ENCODE peak calls at places on chromosomes 6 and 20, in seven cellular contexts. A, I, T, N, R, S and C are unnamed samples.
A peak's percentile ranks its signal among the peaks of the same experiment; 100 is the strongest.

GRCh38 chr6:45703041-45703739 is 312.5 kb downstream of the CLIC5 start:
- DNase-seq in A (no peak), I (no peak), N (peak; percentile 78), R (no peak), S (no peak), T (peak; percentile 38), C (peak; percentile 36)

GRCh38 chr20:63351811-63352591 is 9.1 kb downstream of the CHRNA4 start:
- DNase-seq in T (no peak), N (no peak), I (no peak), R (no peak), S (no peak), A (no peak), C (no peak)

GRCh38 chr6:90347411-90347841 is 50.8 kb upstream of the BACH2 start:
- DNase-seq in T (no peak), N (no peak), I (no peak), A (no peak), R (no peak), S (no peak), C (no peak)

GRCh38 chr20:34891166-34892062 is 15.0 kb downstream of the ACSS2 start:
- DNase-seq in R (no peak), I (no peak), S (no peak), N (peak; percentile 73), A (peak; percentile 61), T (peak; percentile 74), C (no peak)

GRCh38 chr6:159953091-159953581 is 15.7 kb upstream of the IGF2R start:
- DNase-seq in A (peak; percentile 68), N (peak; percentile 35), R (no peak), S (peak; percentile 84), I (no peak), T (peak; percentile 95), C (no peak)

GRCh38 chr20:61263084-61263695 is 11.1 kb downstream of the CDH4 start:
- DNase-seq in R (no peak), I (peak; percentile 9), A (no peak), S (no peak), T (peak; percentile 49), N (no peak), C (no peak)

GRCh38 chr6:44298055-44298803 is 14.9 kb downstream of the AARS2 start:
- DNase-seq in I (no peak), T (peak; percentile 5), A (no peak), R (no peak), S (no peak), N (no peak), C (no peak)

GRCh38 chr6:90144396-90144795 is 152.2 kb downstream of the BACH2 start:
- DNase-seq in I (no peak), A (no peak), T (no peak), N (no peak), S (no peak), R (no peak), C (no peak)

GRCh38 chr6:148611213-148611612 is 135.6 kb upstream of the UST start:
- DNase-seq in S (no peak), I (no peak), N (peak; percentile 79), T (no peak), R (peak; percentile 87), A (peak; percentile 79), C (no peak)

GRCh38 chr6:50030777-50031562 is 9.2 kb upstream of the DEFB110 start:
- DNase-seq in N (no peak), R (no peak), S (no peak), I (no peak), T (no peak), A (no peak), C (no peak)

GRCh38 chr6:24864345-24864744 is 65.6 kb upstream of the ARMH2 start:
- DNase-seq in N (peak; percentile 50), S (no peak), I (no peak), A (no peak), R (no peak), T (peak; percentile 49), C (no peak)

GRCh38 chr6:167116109-167116837 is 6.6 kb upstream of the CCR6 start:
- DNase-seq in R (no peak), N (no peak), S (no peak), I (no peak), A (no peak), T (peak; percentile 3), C (no peak)

GRCh38 chr6:125986956-125987617 is 747 bp downstream of the TRMT11 start:
- DNase-seq in I (peak; percentile 28), R (no peak), T (peak; percentile 41), A (no peak), S (no peak), N (peak; percentile 26), C (no peak)

GRCh38 chr6:16760536-16761468 is at the start of gene ATXN1:
- DNase-seq in R (peak; percentile 81), S (peak; percentile 81), I (no peak), N (no peak), T (peak; percentile 82), A (no peak), C (no peak)

GRCh38 chr6:166307082-166307980 is 861 bp downstream of the PRR18 start:
- DNase-seq in S (no peak), A (no peak), I (no peak), N (peak; percentile 2), T (no peak), R (no peak), C (no peak)

GRCh38 chr6:106609699-106610098 is 19.6 kb downstream of the RTN4IP1 start:
- DNase-seq in T (peak; percentile 44), A (no peak), S (no peak), N (no peak), I (peak; percentile 82), R (no peak), C (no peak)

GRCh38 chr20:39775110-39775509 is 813.0 kb downstream of the DHX35 start:
- DNase-seq in S (no peak), R (peak; percentile 88), N (peak; percentile 92), A (peak; percentile 39), I (no peak), T (peak; percentile 93), C (peak; percentile 71)

GRCh38 chr6:139540276-139540675 is 165.8 kb upstream of the CITED2 start:
- DNase-seq in R (no peak), S (no peak), N (peak; percentile 71), I (no peak), A (peak; percentile 69), T (peak; percentile 69), C (no peak)

GRCh38 chr20:38726849-38727601 is 2.7 kb downstream of the SLC32A1 start:
- DNase-seq in N (no peak), R (no peak), S (no peak), T (no peak), I (peak; percentile 32), A (no peak), C (no peak)

DNA sequence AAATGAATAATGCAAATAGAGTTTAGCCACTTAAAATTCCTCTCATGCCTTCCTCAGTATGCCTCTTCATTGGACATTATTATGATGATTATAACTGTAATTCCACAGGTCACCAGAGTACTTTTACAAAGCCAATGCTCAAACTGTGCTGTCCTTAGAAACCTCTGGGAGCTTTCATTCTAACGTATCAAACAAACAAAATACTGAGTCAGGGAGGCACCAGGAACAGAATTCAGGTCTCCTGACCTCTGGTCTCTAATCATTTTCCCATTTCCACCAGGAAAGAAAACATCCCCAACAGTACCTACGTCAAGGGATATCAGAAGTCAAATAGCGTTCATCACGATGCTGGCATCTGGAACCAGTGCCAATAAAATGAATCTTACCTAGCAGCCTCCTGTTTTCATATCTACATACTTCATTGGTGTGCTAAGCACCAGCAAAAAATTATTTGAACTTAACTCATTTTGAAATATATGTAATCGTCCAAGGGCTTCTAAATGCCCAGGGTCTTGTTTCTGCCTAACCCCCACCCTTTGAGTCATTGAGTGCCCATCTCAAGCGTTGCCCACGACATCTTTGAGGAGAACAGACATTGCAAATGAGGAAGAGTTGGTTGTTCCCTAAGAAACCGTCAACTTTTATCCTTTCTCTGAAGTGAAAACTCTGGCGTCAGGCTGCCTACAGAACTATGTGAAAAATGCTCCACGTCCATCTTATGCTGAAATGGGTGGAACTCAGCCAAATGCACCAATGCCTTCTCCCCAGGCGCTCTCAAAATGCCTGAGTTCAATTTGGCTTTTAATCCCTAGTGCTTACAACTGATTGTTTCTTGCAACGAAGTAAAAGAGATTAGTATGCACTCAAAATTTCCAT is 37.8 kb downstream of the NEDD9 start:
- DNase-seq in N (peak; percentile 90), R (no peak), I (no peak), A (no peak), T (peak; percentile 97), S (no peak), C (no peak)
- TF ChIP-seq CTCF in N (no peak), R (no peak), I (no peak), A (no peak), T (no peak), S (no peak), C (no peak)

GRCh38 chr6:27287751-27288135 is 24.3 kb downstream of the POM121L2 start:
- DNase-seq in I (no peak), R (no peak), T (no peak), A (no peak), S (no peak), N (no peak), C (no peak)
- H3K4me3 ChIP-seq in I (no peak overlapping the region), R (no peak overlapping the region), T (no peak overlapping the region), A (no peak overlapping the region), S (no peak overlapping the region), N (no peak overlapping the region), C (peak overlapping the region; percentile 28)

GRCh38 chr20:50484271-50484976 is 25.8 kb upstream of the PTPN1 start:
- DNase-seq in I (no peak), S (no peak), N (no peak), T (no peak), A (no peak), R (no peak), C (no peak)
- TF ChIP-seq CTCF in I (no peak), S (no peak), N (no peak), T (no peak), A (peak; percentile 42), R (no peak), C (no peak)

DNA sequence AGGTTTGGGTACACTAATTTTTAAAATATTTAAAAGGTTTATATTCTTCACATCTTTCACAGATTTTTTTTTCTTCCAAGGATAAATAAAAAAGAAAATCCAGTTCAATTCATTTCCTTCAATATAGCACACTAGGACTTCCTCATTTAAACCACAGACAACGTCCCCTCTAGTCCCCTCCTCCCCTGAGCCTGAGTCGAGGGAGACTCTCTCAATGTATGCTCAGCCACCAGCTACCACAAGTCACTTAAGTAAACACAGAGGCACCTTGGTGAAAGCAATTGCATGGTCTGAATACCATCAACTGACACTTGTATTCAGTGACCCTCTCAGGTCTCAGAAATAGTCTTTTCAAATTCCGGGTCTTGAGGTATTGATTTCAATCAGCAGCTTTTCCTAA is 88.6 kb downstream of the SIM1 start:
- DNase-seq in R (no peak), S (no peak), N (no peak), I (no peak), A (no peak), T (no peak), C (no peak)
- H3K4me3 ChIP-seq in R (no peak overlapping the region), S (no peak overlapping the region), N (no peak overlapping the region), I (no peak overlapping the region), A (no peak overlapping the region), T (no peak overlapping the region), C (no peak overlapping the region)